ENCODE peak calls at places on chromosome X, in seven cellular contexts. K, C, Z, F, P, W and E are unnamed samples.

GRCh38 chrX:119121341-119121740 is 6.3 kb downstream of the KIAA1210 start:
- DNase-seq in K (peak; percentile 49), C (no peak), Z (no peak), F (no peak), P (no peak), W (no peak), E (no peak)

GRCh38 chrX:122866527-122866926 is 317.6 kb upstream of the GRIA3 start:
- DNase-seq in K (peak; percentile 72), C (no peak), Z (no peak), F (no peak), P (no peak), W (no peak), E (no peak)

GRCh38 chrX:129980043-129980442 is 2.4 kb upstream of the BCORL1 start:
- DNase-seq in K (no peak), C (peak; percentile 37), Z (no peak), F (peak; percentile 51), P (no peak), W (no peak), E (no peak)

GRCh38 chrX:13808293-13808692 is 8.6 kb downstream of the GPM6B start:
- DNase-seq in K (no peak), C (no peak), Z (no peak), F (no peak), P (no peak), W (peak; percentile 49), E (no peak)

GRCh38 chrX:46710927-46711623 is 47.8 kb downstream of the SLC9A7 start:
- DNase-seq in K (no peak), C (no peak), Z (no peak), F (no peak), P (no peak), W (no peak), E (peak; percentile 67)

GRCh38 chrX:120452131-120452530 is 17.0 kb downstream of the LAMP2 start:
- DNase-seq in K (peak; percentile 64), C (no peak), Z (no peak), F (no peak), P (peak; percentile 73), W (no peak), E (peak; percentile 5)

GRCh38 chrX:120564925-120565324 is 4.2 kb upstream of the CUL4B start:
- DNase-seq in K (no peak), C (no peak), Z (no peak), F (no peak), P (no peak), W (no peak), E (no peak)

GRCh38 chrX:115939070-115939469 is 231.5 kb upstream of the AGTR2 start:
- DNase-seq in K (no peak), C (no peak), Z (no peak), F (no peak), P (no peak), W (no peak), E (no peak)